ENCODE peak calls at places on chromosomes 3 and 15, in seven cellular contexts. L, R, O, T, A, E and N are unnamed samples. For H3K36me3, the result is how much of the 10 kb centered on the place peaks cover.

GRCh38 chr3:197021729-197022404 is 7.8 kb downstream of the MELTF start:
- DNase-seq in L (no peak), R (no peak), O (no peak), T (no peak), A (no peak), E (no peak), N (no peak)

GRCh38 chr15:23370578-23370977 is 16.0 kb downstream of the GOLGA8S start:
- DNase-seq in L (no peak), R (no peak), O (no peak), T (no peak), A (no peak), E (no peak), N (no peak)

GRCh38 chr3:195906865-195907729 is 1.3 kb downstream of the TNK2 start:
- DNase-seq in L (peak), R (peak), O (no peak), T (peak), A (no peak), E (no peak), N (no peak)

GRCh38 chr3:152405915-152406802 is 137.4 kb downstream of the MBNL1 start:
- DNase-seq in L (peak), R (no peak), O (no peak), T (no peak), A (no peak), E (no peak), N (no peak)

GRCh38 chr3:148709560-148710253 is 12.0 kb downstream of the AGTR1 start:
- DNase-seq in L (no peak), R (no peak), O (no peak), T (no peak), A (no peak), E (no peak), N (no peak)

GRCh38 chr15:35506272-35506870 is 39.6 kb downstream of the DPH6 start:
- DNase-seq in L (no peak), R (no peak), O (no peak), T (no peak), A (peak), E (no peak), N (no peak)

GRCh38 chr3:82509951-82510603 is 748.6 kb upstream of the GBE1 start:
- DNase-seq in L (no peak), R (no peak), O (no peak), T (no peak), A (no peak), E (no peak), N (no peak)

GRCh38 chr3:62604746-62605351 is 231.5 kb upstream of the FEZF2 start:
- DNase-seq in L (no peak), R (no peak), O (no peak), T (no peak), A (no peak), E (no peak), N (no peak)

GRCh38 chr3:107289354-107289753 is 87.9 kb upstream of the CCDC54 start:
- DNase-seq in L (no peak), R (no peak), O (no peak), T (no peak), A (no peak), E (no peak), N (no peak)

GRCh38 chr3:188254489-188255070 is 100.6 kb downstream of the LPP start:
- DNase-seq in L (no peak), R (no peak), O (no peak), T (no peak), A (no peak), E (no peak), N (no peak)
- H3K36me3 ChIP-seq in L (under half), R (under half), O (under half), T (under half), A (under half), E (under half), N (under half)

GRCh38 chr15:75705854-75706681 is 6.6 kb downstream of the CSPG4 start:
- DNase-seq in L (peak), R (no peak), O (no peak), T (no peak), A (no peak), E (no peak), N (no peak)

GRCh38 chr15:75704263-75704615 is 8.4 kb downstream of the CSPG4 start:
- DNase-seq in L (no peak), R (no peak), O (no peak), T (no peak), A (no peak), E (no peak), N (no peak)

GRCh38 chr15:75698399-75698747 is 14.3 kb downstream of the CSPG4 start:
- DNase-seq in L (no peak), R (no peak), O (no peak), T (no peak), A (no peak), E (no peak), N (no peak)

GRCh38 chr15:75704618-75705017 is 8.0 kb downstream of the CSPG4 start:
- DNase-seq in L (no peak), R (no peak), O (no peak), T (no peak), A (no peak), E (no peak), N (no peak)

GRCh38 chr15:75702431-75702830 is 10.2 kb downstream of the CSPG4 start:
- DNase-seq in L (no peak), R (no peak), O (no peak), T (no peak), A (no peak), E (no peak), N (no peak)
- H3K4me3 ChIP-seq in L (no peak), R (no peak), O (no peak), T (no peak), A (no peak), E (no peak), N (no peak)

GRCh38 chr15:70088427-70088826 is 9.3 kb downstream of the TLE3 start:
- DNase-seq in L (no peak), R (no peak), O (no peak), T (no peak), A (no peak), E (no peak), N (no peak)
- H3K27ac ChIP-seq in L (no peak), R (no peak), O (no peak), T (no peak), A (no peak), E (no peak), N (peak)

DNA sequence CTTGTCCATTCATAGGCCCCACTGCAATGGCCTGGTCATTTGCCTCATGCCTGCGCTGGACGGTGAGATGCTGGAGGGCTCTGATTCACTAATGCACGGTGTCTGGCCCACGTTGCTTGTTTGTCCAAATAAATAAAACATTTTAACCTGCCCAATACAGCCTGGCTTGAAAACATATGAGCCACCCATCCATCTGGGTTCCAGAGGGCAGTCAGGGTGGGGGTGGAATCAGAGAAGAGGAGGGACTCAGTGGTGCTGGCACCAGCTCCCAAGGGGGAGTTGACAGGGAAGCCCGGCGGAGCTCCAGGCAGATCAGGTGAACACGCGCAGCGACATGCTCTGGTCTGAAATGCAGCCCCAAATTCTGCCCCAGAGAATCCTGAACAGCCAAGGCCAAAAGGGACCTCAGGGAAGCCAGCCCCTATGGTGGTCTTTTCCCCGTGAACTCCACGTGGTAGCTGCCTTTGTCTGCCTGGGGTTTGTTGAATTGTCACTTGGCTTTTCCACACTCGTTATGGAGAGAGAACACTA is 265.2 kb downstream of the UACA start:
- DNase-seq in L (no peak), R (no peak), O (no peak), T (peak), A (no peak), E (no peak), N (no peak)
- H3K36me3 ChIP-seq in L (under half), R (under half), O (under half), T (under half), A (under half), E (under half), N (under half)

DNA sequence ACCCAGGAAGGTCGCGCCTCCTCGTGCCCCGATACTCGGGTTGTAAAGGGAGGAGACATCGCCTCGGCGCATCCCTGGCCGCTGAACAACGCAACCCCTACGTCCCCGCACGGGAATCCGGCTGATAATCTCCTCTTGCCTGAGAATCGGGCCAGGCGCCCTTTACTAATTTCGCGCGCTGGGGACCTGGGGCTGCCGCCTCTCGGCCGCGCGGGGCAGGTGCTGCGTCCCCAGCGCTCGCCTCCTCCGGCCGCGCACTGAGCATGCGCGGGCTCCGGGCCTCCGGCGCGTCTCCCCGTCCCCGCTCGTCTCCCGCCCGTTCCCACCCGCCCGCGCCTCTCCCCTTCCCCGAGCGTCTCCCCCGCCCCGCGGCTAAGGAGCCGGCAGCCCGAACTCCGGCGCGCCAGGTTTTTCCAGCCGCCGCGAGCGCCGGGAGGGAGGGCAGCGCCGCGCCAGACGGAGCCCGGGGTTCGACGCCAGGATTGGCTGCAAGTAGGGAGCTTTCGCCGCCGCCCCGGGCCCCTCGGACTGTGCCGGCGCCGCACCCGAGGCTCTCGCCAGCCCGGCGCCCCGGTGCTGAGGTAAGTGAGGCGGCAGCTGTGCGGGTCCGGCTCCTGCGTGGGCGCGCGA is at the start of gene CNTN4:
- DNase-seq in L (peak), R (peak), O (no peak), T (peak), A (peak), E (no peak), N (no peak)
- H3K4me3 ChIP-seq in L (peak), R (peak), O (no peak), T (peak), A (peak), E (peak), N (peak)

DNA sequence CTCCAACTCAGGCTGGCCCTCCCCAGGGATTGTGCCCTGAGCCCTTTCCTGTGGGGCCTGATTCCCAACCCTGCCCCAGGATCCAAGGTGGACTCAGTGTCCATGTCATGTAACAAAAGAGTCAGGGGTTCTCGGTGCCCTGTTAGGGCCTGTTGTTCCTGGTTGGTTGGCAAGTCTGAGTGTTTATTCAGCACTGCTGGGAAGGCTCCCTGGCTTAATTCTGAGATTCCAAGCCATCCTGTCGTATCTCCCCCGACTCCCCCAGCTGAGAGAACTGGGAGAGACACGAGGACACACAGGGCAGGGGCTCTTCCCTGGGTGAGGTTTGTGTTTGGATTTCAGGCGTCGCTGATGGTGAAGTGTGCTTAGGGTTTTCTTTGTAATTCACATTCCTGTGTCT is 78.3 kb downstream of the EEFSEC start:
- DNase-seq in L (no peak), R (no peak), O (no peak), T (peak), A (no peak), E (no peak), N (no peak)
- H3K27ac ChIP-seq in L (no peak), R (no peak), O (no peak), T (no peak), A (no peak), E (no peak), N (no peak)

GRCh38 chr15:85114886-85115285 is 133.2 kb downstream of the PDE8A start:
- DNase-seq in L (no peak), R (no peak), O (no peak), T (no peak), A (no peak), E (no peak), N (no peak)

GRCh38 chr15:85116066-85116465 is 134.4 kb downstream of the PDE8A start:
- DNase-seq in L (no peak), R (no peak), O (no peak), T (no peak), A (no peak), E (no peak), N (no peak)

GRCh38 chr15:85118173-85118572 is 136.5 kb downstream of the PDE8A start:
- DNase-seq in L (no peak), R (no peak), O (no peak), T (no peak), A (no peak), E (no peak), N (no peak)

GRCh38 chr15:85116925-85117646 is 135.4 kb downstream of the PDE8A start:
- DNase-seq in L (no peak), R (no peak), O (no peak), T (no peak), A (no peak), E (no peak), N (no peak)

DNA sequence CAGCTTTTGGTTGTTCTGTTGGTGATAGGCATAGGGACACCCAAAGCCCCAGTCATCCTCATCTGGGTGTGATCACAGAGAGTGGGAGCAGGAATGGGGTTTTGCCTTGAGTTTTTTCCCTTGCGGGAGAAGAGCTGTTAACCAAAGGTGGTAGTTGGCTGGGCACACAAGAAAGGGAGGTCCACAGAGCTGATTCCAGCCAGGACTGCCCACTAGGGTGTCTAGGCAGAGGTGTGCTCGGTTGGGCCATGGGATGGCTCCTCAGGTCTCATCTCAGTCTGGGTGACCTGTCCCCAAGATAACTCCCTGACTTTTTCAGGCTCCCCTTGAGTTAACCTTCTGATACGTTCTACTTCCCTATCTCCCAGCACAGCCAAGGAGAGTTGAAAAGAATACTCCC is 134.8 kb downstream of the PDE8A start:
- DNase-seq in L (no peak), R (no peak), O (no peak), T (no peak), A (no peak), E (no peak), N (no peak)
- H3K36me3 ChIP-seq in L (under half), R (under half), O (under half), T (under half), A (under half), E (under half), N (under half)

GRCh38 chr15:99745687-99746086 is 12.4 kb upstream of the LYSMD4 start:
- DNase-seq in L (no peak), R (no peak), O (no peak), T (no peak), A (no peak), E (no peak), N (no peak)

GRCh38 chr15:99738047-99738847 is 5.0 kb upstream of the LYSMD4 start:
- DNase-seq in L (no peak), R (no peak), O (no peak), T (no peak), A (no peak), E (no peak), N (no peak)

GRCh38 chr15:99736702-99737101 is 3.5 kb upstream of the LYSMD4 start:
- DNase-seq in L (no peak), R (no peak), O (no peak), T (no peak), A (no peak), E (no peak), N (no peak)

GRCh38 chr15:99744142-99744541 is 10.9 kb upstream of the LYSMD4 start:
- DNase-seq in L (no peak), R (no peak), O (no peak), T (no peak), A (no peak), E (no peak), N (no peak)

GRCh38 chr15:99741835-99742234 is 8.6 kb upstream of the LYSMD4 start:
- DNase-seq in L (no peak), R (no peak), O (no peak), T (no peak), A (no peak), E (no peak), N (no peak)
- H3K4me3 ChIP-seq in L (no peak), R (no peak), O (no peak), T (no peak), A (no peak), E (no peak), N (no peak)

GRCh38 chr3:194880940-194881925 is 195.6 kb downstream of the FAM43A start:
- DNase-seq in L (no peak), R (no peak), O (no peak), T (no peak), A (no peak), E (peak), N (peak)

GRCh38 chr3:194876403-194877165 is 190.9 kb downstream of the FAM43A start:
- DNase-seq in L (no peak), R (no peak), O (no peak), T (no peak), A (no peak), E (peak), N (peak)

GRCh38 chr3:194877311-194878119 is 191.8 kb downstream of the FAM43A start:
- DNase-seq in L (no peak), R (no peak), O (no peak), T (no peak), A (no peak), E (peak), N (peak)

GRCh38 chr3:194879126-194879887 is 193.6 kb downstream of the FAM43A start:
- DNase-seq in L (no peak), R (no peak), O (no peak), T (no peak), A (no peak), E (peak), N (peak)

DNA sequence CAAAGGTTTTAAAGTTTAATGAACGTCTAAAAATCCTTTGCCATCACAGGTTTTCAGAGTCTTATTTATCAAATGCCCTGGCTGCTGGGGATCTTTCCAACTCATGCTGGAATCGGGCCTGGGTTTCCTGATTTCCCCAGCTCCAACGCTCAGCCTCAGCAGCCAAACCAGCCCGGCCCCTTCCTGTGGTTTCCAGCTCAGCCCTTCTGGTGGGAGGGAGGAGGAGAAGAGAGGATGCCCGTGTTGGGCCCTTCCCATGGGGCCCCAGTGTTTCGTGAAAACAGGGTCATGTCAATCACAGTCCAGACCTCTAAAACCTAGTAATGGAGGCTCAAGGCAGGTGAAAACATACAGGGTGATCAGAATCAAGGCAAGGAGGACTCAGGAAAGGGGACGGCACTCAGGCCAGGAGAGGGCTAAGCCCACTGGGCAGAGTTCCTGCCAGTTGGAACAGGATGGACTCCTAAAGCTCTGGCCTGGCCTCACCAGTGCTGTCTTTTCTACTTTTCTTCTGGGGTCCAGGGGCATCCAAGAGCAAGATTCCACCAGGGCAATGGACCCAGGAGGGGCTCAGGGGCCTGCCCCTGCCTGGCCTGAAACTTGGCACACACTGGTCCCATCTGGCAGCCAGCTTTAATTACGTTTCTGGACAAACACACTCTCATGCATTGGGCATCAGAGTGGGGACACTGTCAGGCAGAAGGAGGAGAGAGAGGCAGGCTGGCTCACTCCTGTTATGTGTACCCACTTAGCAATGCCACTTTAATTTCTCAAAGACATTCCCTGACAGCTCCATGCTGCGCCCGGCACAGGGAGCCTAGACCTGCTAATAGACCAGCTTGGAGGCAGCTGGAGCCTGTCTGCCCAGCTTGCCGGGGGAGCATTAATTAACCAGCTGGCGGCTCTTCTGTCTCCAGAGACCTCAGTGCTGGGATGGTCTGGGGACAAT is 194.6 kb downstream of the FAM43A start:
- DNase-seq in L (no peak), R (no peak), O (no peak), T (no peak), A (no peak), E (peak), N (peak)
- H3K27ac ChIP-seq in L (no peak), R (no peak), O (no peak), T (peak), A (no peak), E (peak), N (peak)